ENCODE peak calls at places on chromosome 21, in five cellular contexts. L is left ventricle myocardium inferior; Q is neural crest cell; M is GM04503; Z is activated naive CD8-positive, alpha-beta T cell treated with anti-CD3 and anti-CD28 coated beads for 36 hours. S is an unnamed sample.

GRCh38 chr21:43354666-43355065 is 72.3 kb downstream of the SIK1 start:
- DNase-seq in L (no peak), Q (no peak), M (no peak), Z (no peak), S (no peak)

GRCh38 chr21:31731802-31732537 is at the start of gene SCAF4:
- DNase-seq in L (peak), Q (peak), M (peak), Z (peak), S (peak)

GRCh38 chr21:25862596-25862995 is 127.8 kb downstream of the GABPA start:
- DNase-seq in L (no peak), Q (no peak), M (no peak), Z (peak), S (peak)

GRCh38 chr21:28704746-28705145 is 287.9 kb downstream of the LTN1 start:
- DNase-seq in L (peak), Q (no peak), M (no peak), Z (no peak), S (no peak)

GRCh38 chr21:44998621-44999427 is 59.0 kb downstream of the SLX9 start:
- DNase-seq in L (no peak), Q (no peak), M (no peak), Z (no peak), S (no peak)

GRCh38 chr21:46126321-46127238 is 28.7 kb downstream of the COL6A2 start:
- DNase-seq in L (no peak), Q (no peak), M (no peak), Z (no peak), S (no peak)

GRCh38 chr21:28257276-28257675 is 735.4 kb downstream of the LTN1 start:
- DNase-seq in L (no peak), Q (no peak), M (no peak), Z (no peak), S (no peak)

GRCh38 chr21:15638856-15639549 is 90.8 kb upstream of the USP25 start:
- DNase-seq in L (no peak), Q (no peak), M (no peak), Z (no peak), S (peak)

GRCh38 chr21:34054259-34054658 is 19.1 kb upstream of the MRPS6 start:
- DNase-seq in L (no peak), Q (no peak), M (no peak), Z (no peak), S (no peak)

S was measured in mesendoderm.